ENCODE peak calls at places on chromosomes 11 and 22, in four cellular contexts. P is K562, Y is GM12878, U is HepG2. L is an unnamed sample.

GRCh38 chr11:116825434-116825833 is 2.3 kb upstream of the APOA4 start:
- DNase-seq in P (no peak), Y (no peak), U (peak), L (no peak)

GRCh38 chr11:11157201-11157600 is 195.8 kb downstream of the CSNK2A3 start:
- DNase-seq in P (peak), Y (no peak), U (peak), L (peak)

GRCh38 chr11:16860632-16861031 is 122.2 kb downstream of the C11orf58 start:
- DNase-seq in P (peak), Y (no peak), U (no peak), L (no peak)

GRCh38 chr11:102279641-102280170 is 37.6 kb upstream of the BIRC3 start:
- DNase-seq in P (no peak), Y (peak), U (peak), L (no peak)

GRCh38 chr22:35970601-35971417 is 57.8 kb downstream of the RBFOX2 start:
- DNase-seq in P (no peak), Y (no peak), U (no peak), L (no peak)

GRCh38 chr22:33844273-33844672 is 76.0 kb downstream of the LARGE1 start:
- DNase-seq in P (no peak), Y (no peak), U (peak), L (no peak)

GRCh38 chr22:42217752-42218280 is 52.6 kb downstream of the TCF20 start:
- DNase-seq in P (no peak), Y (no peak), U (no peak), L (no peak)

GRCh38 chr22:43446037-43446803 is 34.4 kb downstream of the MPPED1 start:
- DNase-seq in P (no peak), Y (no peak), U (no peak), L (no peak)

GRCh38 chr11:48088682-48089050 is 108.3 kb downstream of the PTPRJ start:
- DNase-seq in P (no peak), Y (no peak), U (no peak), L (no peak)

GRCh38 chr11:77303328-77303727 is 1.8 kb upstream of the GDPD4 start:
- DNase-seq in P (no peak), Y (no peak), U (no peak), L (no peak)

GRCh38 chr11:125110506-125110905 is 920 bp downstream of the TMEM218 start:
- DNase-seq in P (peak), Y (no peak), U (no peak), L (no peak)

GRCh38 chr11:64876835-64877341 is 1.5 kb downstream of the EHD1 start:
- DNase-seq in P (no peak), Y (no peak), U (peak), L (no peak)

GRCh38 chr22:39298194-39298987 is 21.0 kb downstream of the RPL3 start:
- DNase-seq in P (no peak), Y (no peak), U (no peak), L (no peak)

GRCh38 chr11:64883575-64883974 is 5.2 kb upstream of the EHD1 start:
- DNase-seq in P (no peak), Y (no peak), U (no peak), L (no peak)

GRCh38 chr11:70034740-70035365 is 43.3 kb upstream of the ANO1 start:
- DNase-seq in P (no peak), Y (no peak), U (no peak), L (no peak)

GRCh38 chr11:134390706-134391105 is 21.3 kb downstream of the B3GAT1 start:
- DNase-seq in P (no peak), Y (no peak), U (no peak), L (no peak)

GRCh38 chr11:117872962-117873827 is 3.3 kb downstream of the FXYD6 start:
- DNase-seq in P (no peak), Y (no peak), U (no peak), L (no peak)

GRCh38 chr22:39209756-39210155 is 35.0 kb downstream of the PDGFB start:
- DNase-seq in P (no peak), Y (no peak), U (no peak), L (no peak)

GRCh38 chr11:29844701-29845379 is 172.0 kb downstream of the KCNA4 start:
- DNase-seq in P (no peak), Y (no peak), U (no peak), L (no peak)

GRCh38 chr22:36026741-36027140 is 1.9 kb downstream of the RBFOX2 start:
- DNase-seq in P (no peak), Y (no peak), U (no peak), L (no peak)

GRCh38 chr11:97615541-97615940 is 1225.7 kb downstream of the JRKL start:
- DNase-seq in P (no peak), Y (no peak), U (no peak), L (no peak)

GRCh38 chr11:4606231-4607015 is 1.6 kb downstream of the TRIM68 start:
- DNase-seq in P (no peak), Y (no peak), U (no peak), L (no peak)

GRCh38 chr22:49492756-49493251 is 334.9 kb downstream of the BRD1 start:
- DNase-seq in P (no peak), Y (no peak), U (no peak), L (no peak)

GRCh38 chr11:128814856-128815705 is 52.0 kb downstream of the KCNJ1 start:
- DNase-seq in P (peak), Y (no peak), U (no peak), L (peak)

GRCh38 chr11:111793863-111794262 is 27.7 kb upstream of the PPP2R1B start:
- DNase-seq in P (no peak), Y (no peak), U (no peak), L (no peak)

GRCh38 chr11:73342633-73343032 is 33.6 kb upstream of the RELT start:
- DNase-seq in P (no peak), Y (no peak), U (no peak), L (peak)

GRCh38 chr11:110356769-110357671 is 60.6 kb upstream of the RDX start:
- DNase-seq in P (no peak), Y (no peak), U (peak), L (no peak)

GRCh38 chr11:87012089-87012488 is 25.6 kb upstream of the TMEM135 start:
- DNase-seq in P (no peak), Y (no peak), U (peak), L (no peak)

GRCh38 chr11:126123686-126124085 is 61.0 kb upstream of the CDON start:
- DNase-seq in P (no peak), Y (no peak), U (no peak), L (no peak)

GRCh38 chr22:17633217-17633997 is 4.9 kb upstream of the ATP6V1E1 start:
- DNase-seq in P (peak), Y (no peak), U (peak), L (no peak)

GRCh38 chr11:10373340-10373739 is 68.5 kb downstream of the ADM start:
- DNase-seq in P (no peak), Y (no peak), U (no peak), L (no peak)

GRCh38 chr11:60485987-60486386 is 6.6 kb upstream of the MS4A12 start:
- DNase-seq in P (peak), Y (peak), U (peak), L (peak)

GRCh38 chr11:76629853-76630599 is 40.5 kb downstream of the LRRC32 start:
- DNase-seq in P (peak), Y (no peak), U (no peak), L (no peak)

GRCh38 chr22:27687984-27688545 is 113.5 kb downstream of the MN1 start:
- DNase-seq in P (no peak), Y (no peak), U (peak), L (no peak)

GRCh38 chr11:96149743-96150555 is 193.0 kb downstream of the MAML2 start:
- DNase-seq in P (peak), Y (no peak), U (peak), L (no peak)
- TF ChIP-seq NR2C2 in P (no peak), Y (no peak), U (no peak), L (no peak)

DNA sequence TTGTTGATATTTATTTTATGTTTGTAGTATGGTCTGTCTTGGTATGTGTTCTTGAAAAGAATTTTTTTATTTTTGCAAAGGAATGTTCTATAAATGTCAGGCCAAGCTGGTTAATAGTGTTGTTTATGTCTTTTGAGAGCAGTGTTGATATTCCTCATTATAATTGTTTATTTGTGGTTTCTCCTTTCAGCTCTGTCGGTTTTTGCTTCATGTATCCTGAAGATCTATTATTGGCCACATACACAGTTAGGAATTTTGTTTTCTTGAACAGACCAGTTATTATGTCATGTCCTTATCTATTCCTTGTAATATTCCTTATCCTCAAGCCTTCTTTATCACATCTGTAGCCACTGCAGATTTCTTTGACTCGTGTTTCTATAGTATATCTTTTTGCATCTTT is 56.5 kb downstream of the PDHX start:
- DNase-seq in P (no peak), Y (no peak), U (no peak), L (no peak)
- TF ChIP-seq NR2C2 in P (no peak), Y (no peak), U (no peak), L (no peak)

GRCh38 chr11:32173977-32174376 is 83.1 kb downstream of the RCN1 start:
- DNase-seq in P (no peak), Y (no peak), U (no peak), L (no peak)

GRCh38 chr11:32168924-32169323 is 78.0 kb downstream of the RCN1 start:
- DNase-seq in P (no peak), Y (no peak), U (no peak), L (no peak)

GRCh38 chr11:32173435-32173834 is 82.6 kb downstream of the RCN1 start:
- DNase-seq in P (peak), Y (no peak), U (peak), L (peak)

GRCh38 chr11:32176223-32176811 is 85.4 kb downstream of the RCN1 start:
- DNase-seq in P (peak), Y (peak), U (peak), L (peak)

DNA sequence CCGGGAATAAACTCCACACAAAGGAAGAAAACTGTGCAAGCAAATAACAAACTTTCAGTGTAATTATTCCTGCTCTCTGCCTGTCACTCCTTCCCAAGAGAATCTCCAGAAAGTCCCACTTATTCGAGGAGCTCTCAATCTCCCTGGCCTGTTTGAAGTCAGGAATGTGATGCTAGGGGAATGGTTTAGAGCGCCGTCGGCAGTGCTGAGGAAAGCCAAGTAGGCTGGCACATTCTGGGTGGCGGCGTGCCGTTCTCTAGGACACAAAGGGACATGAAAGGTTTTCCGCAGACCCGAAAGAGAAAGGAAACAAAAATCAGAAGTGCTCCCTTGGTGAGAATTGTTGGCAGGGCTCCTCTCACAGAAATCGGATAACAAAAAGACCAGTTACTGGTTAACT is 81.9 kb downstream of the RCN1 start:
- DNase-seq in P (no peak), Y (no peak), U (no peak), L (no peak)
- TF ChIP-seq NR2C2 in P (no peak), Y (no peak), U (no peak), L (no peak)

GRCh38 chr11:18844753-18845367 is 53.3 kb upstream of the PTPN5 start:
- DNase-seq in P (peak), Y (no peak), U (peak), L (no peak)
- TF ChIP-seq NR2C2 in P (no peak), Y (no peak), U (no peak), L (no peak)

GRCh38 chr11:72122607-72123006 is 10.1 kb upstream of the ANAPC15 start:
- DNase-seq in P (no peak), Y (no peak), U (no peak), L (no peak)

GRCh38 chr11:72125956-72126355 is 9.6 kb upstream of the FOLR3 start:
- DNase-seq in P (no peak), Y (no peak), U (no peak), L (no peak)

GRCh38 chr11:72124046-72124445 is 11.5 kb upstream of the FOLR3 start:
- DNase-seq in P (no peak), Y (no peak), U (no peak), L (no peak)

GRCh38 chr11:72120930-72121329 is 8.4 kb upstream of the ANAPC15 start:
- DNase-seq in P (no peak), Y (no peak), U (no peak), L (no peak)

GRCh38 chr11:72123117-72123653 is 10.7 kb upstream of the ANAPC15 start:
- DNase-seq in P (no peak), Y (no peak), U (no peak), L (no peak)
- TF ChIP-seq NR2C2 in P (peak), Y (no peak), U (no peak), L (no peak)

GRCh38 chr22:46575915-46576555 is 38.6 kb upstream of the CELSR1 start:
- DNase-seq in P (peak), Y (no peak), U (no peak), L (peak)
- TF ChIP-seq NR2C2 in P (no peak), Y (no peak), U (no peak), L (no peak)

DNA sequence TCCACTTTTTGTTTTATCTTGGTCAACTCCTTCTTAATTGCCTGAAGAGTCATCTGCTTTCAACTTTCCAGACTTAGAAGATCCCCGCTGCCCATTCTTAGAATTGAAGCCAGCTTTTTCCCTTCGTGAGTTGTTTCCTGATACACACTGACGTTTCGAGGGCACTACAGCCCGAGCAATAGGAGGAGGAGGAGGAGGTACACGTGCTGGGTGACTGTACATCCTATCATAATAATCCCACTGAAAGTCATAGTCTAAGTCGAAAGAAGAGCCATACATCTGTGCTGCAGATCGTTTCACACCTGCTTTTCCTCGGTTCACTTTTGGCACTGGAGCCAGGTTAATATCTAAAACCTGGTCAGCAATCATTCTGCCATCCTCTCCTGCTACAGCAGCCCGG is 606.1 kb downstream of the DLG2 start:
- DNase-seq in P (no peak), Y (no peak), U (no peak), L (no peak)
- TF ChIP-seq NR2C2 in P (no peak), Y (no peak), U (no peak), L (no peak)